ENCODE peak calls at places on chromosomes 11 and 22, in eight cellular contexts. M is transverse colon, L is heart left ventricle, A is body of pancreas, U is IMR-90, E is heart right ventricle, R is PC-3, D is sigmoid colon. J is an unnamed sample. For H3K4me1, the result is how much of the 10 kb centered on the place peaks cover.

GRCh38 chr11:9571071-9571765 is 2.3 kb upstream of the WEE1 start:
- DNase-seq in D (no peak), L (no peak), R (no peak), M (no peak), E (no peak), U (no peak), A (no peak), J (no peak)

GRCh38 chr11:77191429-77191822 is 63.4 kb downstream of the MYO7A start:
- DNase-seq in U (peak), L (no peak), E (no peak), A (no peak), R (peak), M (no peak), D (no peak), J (no peak)

GRCh38 chr11:35785287-35786167 is 123.0 kb downstream of the TRIM44 start:
- DNase-seq in E (no peak), U (no peak), R (peak), A (no peak), L (no peak), D (no peak), M (no peak), J (no peak)

GRCh38 chr11:12859872-12860657 is 149.1 kb upstream of the RASSF10 start:
- DNase-seq in U (no peak), M (no peak), R (no peak), D (no peak), A (no peak), L (no peak), E (no peak), J (no peak)

GRCh38 chr22:41204066-41204465 is 1.0 kb upstream of the L3MBTL2 start:
- DNase-seq in M (no peak), U (no peak), L (no peak), E (no peak), D (no peak), R (no peak), A (no peak), J (no peak)

GRCh38 chr22:21761086-21761485 is 25.5 kb upstream of the YPEL1 start:
- DNase-seq in U (peak), D (no peak), L (no peak), M (no peak), R (no peak), E (no peak), A (no peak), J (no peak)

GRCh38 chr11:64743591-64744543 is at the start of gene RASGRP2:
- DNase-seq in L (peak), M (peak), A (peak), U (no peak), D (peak), E (peak), R (peak), J (peak)

GRCh38 chr11:72828081-72828567 is 13.9 kb downstream of the ATG16L2 start:
- DNase-seq in L (no peak), M (no peak), U (peak), A (no peak), E (no peak), R (peak), D (no peak), J (peak)

GRCh38 chr11:112086422-112087191 is at the start of the genes SDHD and TIMM8B:
- DNase-seq in M (peak), D (peak), R (peak), A (peak), U (peak), E (peak), L (peak), J (peak)

GRCh38 chr11:112087212-112087611 is 539 bp downstream of the SDHD start:
- DNase-seq in U (no peak), M (no peak), D (no peak), R (peak), A (no peak), L (no peak), E (no peak), J (no peak)

GRCh38 chr11:112082729-112083128 is 3.8 kb downstream of the TIMM8B start:
- DNase-seq in R (peak), E (peak), A (no peak), D (no peak), L (no peak), M (no peak), U (peak), J (no peak)

GRCh38 chr11:112085822-112086421 is 634 bp downstream of the TIMM8B start:
- DNase-seq in E (no peak), A (peak), M (peak), R (peak), L (no peak), U (peak), D (no peak), J (peak)
- H3K4me1 ChIP-seq in E (under half), A (under half), M (under half), R (under half), L (under half), U (under half), D (under half), J (under half)

GRCh38 chr22:22995166-22995565 is 75.2 kb upstream of the GNAZ start:
- DNase-seq in E (no peak), M (no peak), R (no peak), L (no peak), D (no peak), U (no peak), A (no peak), J (peak)
- H3K4me3 ChIP-seq in E (no peak), M (no peak), R (no peak), L (no peak), D (no peak), U (no peak), A (no peak), J (no peak)

DNA sequence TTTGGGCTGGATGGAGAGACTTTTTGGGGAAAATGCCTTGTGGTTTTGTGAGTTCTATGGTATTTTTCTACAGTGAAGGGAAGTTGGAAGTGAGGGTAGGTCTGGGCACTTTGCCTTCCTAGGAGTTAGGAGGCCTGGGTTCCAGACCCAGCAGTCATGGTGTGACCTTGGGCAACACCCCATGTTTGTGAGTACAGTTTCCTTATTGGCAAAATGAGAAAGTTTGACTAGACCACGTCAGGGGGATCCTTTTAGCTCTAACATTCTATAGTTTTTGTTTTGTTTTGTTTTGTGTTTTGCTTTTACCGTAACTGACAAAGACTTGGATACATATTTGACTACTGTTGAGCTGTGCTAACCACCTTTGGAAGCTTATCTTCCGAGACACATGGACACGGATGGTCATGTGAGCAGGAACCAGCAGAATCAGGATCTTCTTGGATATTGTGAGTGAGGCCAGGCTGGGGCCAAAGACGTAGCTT is 109.0 kb downstream of the PKNOX2 start:
- DNase-seq in E (no peak), L (no peak), U (no peak), R (no peak), A (no peak), D (no peak), M (no peak), J (no peak)
- H3K27ac ChIP-seq in E (no peak), L (no peak), U (no peak), R (no peak), A (no peak), D (no peak), M (no peak), J (no peak)

DNA sequence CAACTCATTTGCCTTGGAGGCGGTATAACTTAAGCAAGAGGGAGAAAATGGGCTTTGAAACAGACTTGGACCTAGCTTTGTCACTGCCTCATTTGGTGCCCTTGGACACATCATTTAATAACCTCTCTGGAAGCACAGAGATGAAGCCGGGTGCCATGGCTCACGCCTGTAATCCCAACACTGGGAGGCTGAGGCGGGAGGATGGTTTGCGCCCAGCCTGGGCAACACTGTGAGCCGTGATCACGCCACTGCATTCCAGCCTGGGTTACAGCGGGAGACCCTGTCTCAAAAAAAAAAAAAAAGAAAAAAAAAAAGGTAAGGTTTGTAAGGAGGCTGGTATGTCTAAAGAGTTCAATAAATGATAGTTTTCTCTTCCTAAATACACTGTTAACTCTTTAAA is 806 bp downstream of the COA4 start:
- DNase-seq in A (no peak), L (no peak), E (no peak), U (no peak), R (peak), D (no peak), M (no peak), J (peak)
- H3K4me1 ChIP-seq in A (under half), L (under half), E (under half), U (under half), R (under half), D (under half), M (under half), J (under half)

GRCh38 chr11:116849060-116849459 is 11.6 kb upstream of the APOA1 start:
- DNase-seq in R (no peak), D (no peak), A (no peak), L (no peak), U (no peak), M (no peak), E (no peak), J (no peak)
- H3K4me3 ChIP-seq in R (no peak), D (no peak), A (no peak), L (no peak), U (no peak), M (no peak), E (no peak), J (no peak)

DNA sequence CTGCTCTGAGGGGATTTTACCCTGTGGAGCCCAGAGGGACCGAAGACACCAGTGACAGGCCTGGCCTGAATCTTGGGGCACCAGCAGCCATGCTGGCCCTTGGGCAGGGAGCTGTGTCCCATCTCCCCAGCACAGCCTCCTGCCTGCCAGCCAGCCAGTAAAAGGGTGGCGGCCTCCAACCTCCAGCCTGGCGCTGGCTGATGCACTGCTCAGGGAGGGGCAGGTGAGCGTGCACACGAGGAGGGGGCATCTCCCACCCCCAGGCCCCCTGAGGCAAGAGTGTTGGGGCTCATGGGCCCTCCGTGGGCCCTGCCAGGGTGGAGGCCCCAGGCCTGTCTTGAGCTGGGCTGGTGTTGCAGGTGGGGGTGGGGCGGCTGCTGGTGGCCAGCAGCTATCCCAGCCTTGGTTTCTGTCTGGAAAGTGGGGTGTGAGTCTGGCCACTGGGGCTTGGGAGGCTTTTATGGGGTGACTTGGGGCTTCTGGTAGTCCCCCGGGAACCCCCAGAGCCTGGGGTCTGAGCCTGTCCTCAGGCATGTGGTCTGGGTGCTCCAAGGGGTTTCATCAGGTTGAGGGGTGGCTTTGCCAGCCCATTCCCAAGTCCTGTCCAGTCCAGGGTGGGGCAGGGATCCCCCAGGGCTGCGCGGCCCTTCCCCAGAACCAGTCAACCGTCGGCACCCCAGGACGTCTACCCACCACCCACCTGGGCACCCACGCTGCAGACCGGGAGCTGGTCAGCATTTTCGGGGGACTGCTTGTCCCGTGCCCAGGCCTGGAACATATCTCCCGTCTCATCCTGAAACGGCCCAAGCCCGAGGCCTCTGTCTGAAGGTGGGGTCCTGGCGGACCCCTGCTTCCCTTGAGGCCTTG is 17.8 kb downstream of the TSPAN4 start:
- DNase-seq in M (no peak), U (no peak), L (no peak), A (no peak), R (no peak), E (no peak), D (no peak), J (no peak)
- H3K27ac ChIP-seq in M (no peak), U (no peak), L (peak), A (no peak), R (no peak), E (peak), D (peak), J (no peak)

GRCh38 chr22:32465661-32466060 is 1.4 kb upstream of the BPIFC start:
- DNase-seq in M (no peak), E (no peak), D (no peak), U (no peak), L (no peak), R (no peak), A (no peak), J (no peak)

GRCh38 chr22:32457031-32457430 is 7.2 kb downstream of the BPIFC start:
- DNase-seq in R (no peak), L (no peak), E (no peak), M (no peak), D (no peak), A (no peak), U (no peak), J (no peak)

GRCh38 chr22:32466496-32466895 is 2.2 kb upstream of the BPIFC start:
- DNase-seq in A (no peak), L (no peak), E (no peak), U (peak), D (no peak), R (no peak), M (no peak), J (no peak)

GRCh38 chr22:32462452-32462851 is 1.8 kb downstream of the BPIFC start:
- DNase-seq in M (no peak), E (no peak), D (no peak), A (no peak), L (no peak), R (no peak), U (no peak), J (no peak)
- H3K4me1 ChIP-seq in M (under half), E (under half), D (under half), A (under half), L (under half), R (under half), U (under half), J (under half)

GRCh38 chr11:67507242-67507890 is 596 bp downstream of the CDK2AP2 start:
- DNase-seq in D (peak), R (peak), U (peak), L (peak), A (peak), E (peak), M (peak), J (peak)

GRCh38 chr11:67504950-67505561 is at the start of gene PITPNM1:
- DNase-seq in M (peak), R (peak), A (peak), L (peak), D (peak), U (peak), E (peak), J (peak)

GRCh38 chr11:67507891-67508485 is at the start of gene CDK2AP2:
- DNase-seq in D (peak), E (peak), U (peak), M (peak), L (peak), R (peak), A (peak), J (peak)

GRCh38 chr11:67505605-67506396 is 638 bp upstream of the PITPNM1 start:
- DNase-seq in R (peak), U (peak), L (peak), D (peak), A (peak), M (peak), E (peak), J (peak)

GRCh38 chr11:67506426-67507032 is 1.4 kb upstream of the PITPNM1 start:
- DNase-seq in U (no peak), E (no peak), A (peak), R (no peak), M (peak), D (peak), L (no peak), J (no peak)
- H3K4me3 ChIP-seq in U (no peak), E (no peak), A (no peak), R (peak), M (peak), D (no peak), L (no peak), J (peak)

GRCh38 chr11:134413334-134414035 is 1.4 kb upstream of the B3GAT1 start:
- DNase-seq in A (no peak), L (no peak), E (no peak), D (no peak), R (no peak), U (no peak), M (no peak), J (no peak)

GRCh38 chr11:134414772-134415765 is 3.0 kb upstream of the B3GAT1 start:
- DNase-seq in R (no peak), L (no peak), M (no peak), U (no peak), A (no peak), D (no peak), E (no peak), J (no peak)

GRCh38 chr11:134414036-134414731 is 2.1 kb upstream of the B3GAT1 start:
- DNase-seq in A (no peak), U (no peak), L (no peak), D (no peak), E (no peak), R (no peak), M (no peak), J (no peak)

GRCh38 chr11:134418119-134418840 is 6.2 kb upstream of the B3GAT1 start:
- DNase-seq in E (no peak), R (peak), U (peak), L (no peak), A (no peak), D (no peak), M (no peak), J (peak)

DNA sequence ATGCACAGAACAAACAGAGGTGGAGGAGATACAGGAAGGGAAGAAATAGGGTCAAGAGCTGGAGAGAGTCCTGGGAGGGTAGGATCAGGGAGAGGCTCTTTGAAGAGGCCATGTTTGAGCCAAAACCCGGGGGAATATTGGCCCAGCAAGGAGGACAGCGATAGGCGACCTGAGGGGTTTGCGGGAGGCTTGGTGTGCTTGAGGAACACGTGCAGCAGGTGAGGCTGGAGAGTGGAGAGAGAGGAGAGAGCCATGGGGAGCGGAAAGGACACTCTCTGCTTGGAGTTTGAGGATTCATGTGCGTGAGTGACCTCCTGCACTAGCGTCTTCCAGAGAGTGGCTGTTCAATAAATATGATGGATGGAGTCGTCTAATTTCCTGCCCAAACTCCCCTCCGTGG is 4.7 kb upstream of the B3GAT1 start:
- DNase-seq in U (no peak), D (no peak), E (no peak), L (no peak), A (no peak), M (no peak), R (no peak), J (no peak)
- H3K27ac ChIP-seq in U (no peak), D (no peak), E (no peak), L (no peak), A (no peak), M (no peak), R (no peak), J (no peak)

DNA sequence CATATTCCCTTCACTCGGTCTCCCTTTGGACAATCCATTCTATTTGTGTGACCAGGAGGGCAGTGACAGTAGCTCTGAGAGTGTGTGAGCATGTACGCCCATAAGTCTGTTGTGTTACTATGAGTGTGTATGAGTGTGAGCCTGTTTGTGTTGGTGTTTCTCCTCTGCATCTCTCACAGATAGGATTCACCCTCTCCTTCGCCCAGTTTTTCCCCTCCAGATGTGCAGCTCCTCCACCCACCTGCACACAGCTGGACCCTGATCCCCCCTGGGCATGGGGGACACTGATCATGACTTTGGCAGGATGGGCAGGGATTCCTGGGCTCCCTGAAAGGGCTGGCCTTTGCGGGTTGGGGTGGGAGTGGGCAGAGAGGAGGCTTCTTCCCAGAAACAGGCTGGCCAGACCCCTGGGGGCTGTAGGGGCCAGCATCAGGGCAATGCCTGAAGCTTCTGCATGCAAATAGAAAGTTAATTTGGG is 14.5 kb downstream of the PHLDB1 start:
- DNase-seq in U (no peak), D (no peak), E (no peak), L (no peak), M (no peak), A (no peak), R (no peak), J (no peak)
- H3K4me1 ChIP-seq in U (under half), D (half or more), E (under half), L (half or more), M (under half), A (under half), R (half or more), J (under half)